ENCODE peak calls at places on chromosome 13, in six cellular contexts. X is substantia nigra; I is esophagus squamous epithelium; W is cardiac muscle cell; K is effector memory CD4-positive, alpha-beta T cell; G is fibroblast of the aortic adventitia. T is an unnamed sample.

GRCh38 chr13:98775844-98776598 is 23.5 kb upstream of the SLC15A1 start:
- DNase-seq in I (no peak), G (no peak), K (no peak), W (no peak), X (no peak), T (no peak)

GRCh38 chr13:99380921-99381645 is 73.9 kb upstream of the GPR183 start:
- DNase-seq in K (no peak), I (no peak), W (no peak), X (no peak), G (no peak), T (peak; percentile 44)

GRCh38 chr13:42594577-42595571 is 20.9 kb downstream of the TNFSF11 start:
- DNase-seq in X (peak; percentile 1), W (peak; percentile 93), G (peak; percentile 91), I (no peak), K (no peak), T (peak; percentile 29)

GRCh38 chr13:76386316-76386715 is 499.9 kb downstream of the KCTD12 start:
- DNase-seq in I (no peak), G (no peak), X (no peak), K (no peak), W (no peak), T (no peak)

GRCh38 chr13:110137677-110138008 is 169.3 kb downstream of the COL4A1 start:
- DNase-seq in W (peak; percentile 30), I (no peak), X (no peak), K (no peak), G (peak; percentile 27), T (no peak)

GRCh38 chr13:44051923-44052322 is 172.2 kb downstream of the LACC1 start:
- DNase-seq in X (no peak), K (no peak), W (no peak), I (no peak), G (no peak), T (no peak)

GRCh38 chr13:80168089-80168850 is 172.7 kb downstream of the SPRY2 start:
- DNase-seq in G (peak; percentile 31), W (peak; percentile 30), I (no peak), K (no peak), X (no peak), T (no peak)

GRCh38 chr13:50125556-50126377 is 110.5 kb downstream of the KCNRG start:
- DNase-seq in I (peak; percentile 73), G (peak; percentile 90), K (peak; percentile 90), X (peak; percentile 82), W (peak; percentile 96), T (peak; percentile 87)

GRCh38 chr13:31119966-31120733 is 41.6 kb downstream of the HSPH1 start:
- DNase-seq in K (no peak), W (peak; percentile 8), X (no peak), I (no peak), G (peak; percentile 10), T (no peak)

GRCh38 chr13:34748078-34748477 is 194.0 kb upstream of the NBEA start:
- DNase-seq in G (peak; percentile 84), K (no peak), X (no peak), I (no peak), W (peak; percentile 100), T (no peak)

GRCh38 chr13:48234652-48235099 is 1.7 kb downstream of the ITM2B start:
- DNase-seq in X (no peak), W (no peak), K (no peak), I (no peak), G (peak; percentile 37), T (no peak)

GRCh38 chr13:46639033-46639981 is 86.3 kb downstream of the LRCH1 start:
- DNase-seq in I (no peak), W (no peak), G (no peak), X (no peak), K (no peak), T (no peak)

T was measured in effector CD4-positive, alpha-beta T cell.